ENCODE peak calls at places on chromosomes 16 and 17, in eight cellular contexts. One of them, this sample, is unnamed.

GRCh38 chr17:76562734-76563148 is 22.9 kb downstream of the PRCD start:
- DNase-seq in GM23338: no peak
- DNase-seq in transverse colon: no peak
- DNase-seq in GM12891: no peak
- DNase-seq in upper lobe of left lung: no peak
- DNase-seq in esophagus muscularis mucosa: no peak
- DNase-seq in breast epithelium: no peak
- DNase-seq in stomach: no peak
- DNase-seq in this sample: no peak

GRCh38 chr17:5631958-5632357 is 47.6 kb upstream of the NLRP1 start:
- DNase-seq in GM23338: peak
- DNase-seq in transverse colon: no peak
- DNase-seq in GM12891: no peak
- DNase-seq in upper lobe of left lung: no peak
- DNase-seq in esophagus muscularis mucosa: no peak
- DNase-seq in breast epithelium: no peak
- DNase-seq in stomach: no peak
- DNase-seq in this sample: no peak

GRCh38 chr17:71764507-71764906 is 356.3 kb upstream of the SOX9 start:
- DNase-seq in GM23338: peak
- DNase-seq in transverse colon: peak
- DNase-seq in GM12891: no peak
- DNase-seq in upper lobe of left lung: no peak
- DNase-seq in esophagus muscularis mucosa: no peak
- DNase-seq in breast epithelium: no peak
- DNase-seq in stomach: no peak
- DNase-seq in this sample: no peak

GRCh38 chr17:77382966-77383612 is 242.3 kb downstream of the SEC14L1 start:
- DNase-seq in GM23338: no peak
- DNase-seq in transverse colon: no peak
- DNase-seq in GM12891: no peak
- DNase-seq in upper lobe of left lung: no peak
- DNase-seq in esophagus muscularis mucosa: no peak
- DNase-seq in breast epithelium: no peak
- DNase-seq in stomach: no peak
- DNase-seq in this sample: no peak

GRCh38 chr16:2884041-2884451 is 1.0 kb downstream of the FLYWCH2 start:
- DNase-seq in GM23338: no peak
- DNase-seq in transverse colon: no peak
- DNase-seq in GM12891: no peak
- DNase-seq in upper lobe of left lung: no peak
- DNase-seq in esophagus muscularis mucosa: no peak
- DNase-seq in breast epithelium: no peak
- DNase-seq in stomach: no peak
- DNase-seq in this sample: no peak

GRCh38 chr17:69485901-69486643 is 71.6 kb downstream of the MAP2K6 start:
- DNase-seq in GM23338: no peak
- DNase-seq in transverse colon: no peak
- DNase-seq in GM12891: no peak
- DNase-seq in upper lobe of left lung: no peak
- DNase-seq in esophagus muscularis mucosa: no peak
- DNase-seq in breast epithelium: no peak
- DNase-seq in stomach: no peak
- DNase-seq in this sample: no peak

GRCh38 chr16:49600976-49601375 is 227.4 kb downstream of the C16orf78 start:
- DNase-seq in GM23338: no peak
- DNase-seq in transverse colon: no peak
- DNase-seq in GM12891: no peak
- DNase-seq in upper lobe of left lung: no peak
- DNase-seq in esophagus muscularis mucosa: no peak
- DNase-seq in breast epithelium: no peak
- DNase-seq in stomach: no peak
- DNase-seq in this sample: no peak

GRCh38 chr17:7403043-7403901 is 625 bp downstream of the TMEM256 start:
- DNase-seq in GM23338: peak
- DNase-seq in transverse colon: peak
- DNase-seq in GM12891: no peak
- DNase-seq in upper lobe of left lung: peak
- DNase-seq in esophagus muscularis mucosa: peak
- DNase-seq in breast epithelium: no peak
- DNase-seq in stomach: peak
- DNase-seq in this sample: no peak

GRCh38 chr17:63490858-63491400 is 14.1 kb downstream of the ACE start:
- DNase-seq in GM23338: no peak
- DNase-seq in transverse colon: no peak
- DNase-seq in GM12891: no peak
- DNase-seq in upper lobe of left lung: peak
- DNase-seq in esophagus muscularis mucosa: no peak
- DNase-seq in breast epithelium: no peak
- DNase-seq in stomach: no peak
- DNase-seq in this sample: no peak

GRCh38 chr16:24696699-24697098 is 32.8 kb upstream of the TNRC6A start:
- DNase-seq in GM23338: no peak
- DNase-seq in transverse colon: no peak
- DNase-seq in GM12891: no peak
- DNase-seq in upper lobe of left lung: no peak
- DNase-seq in esophagus muscularis mucosa: no peak
- DNase-seq in breast epithelium: no peak
- DNase-seq in stomach: no peak
- DNase-seq in this sample: no peak

GRCh38 chr16:24698314-24698713 is 31.1 kb upstream of the TNRC6A start:
- DNase-seq in GM23338: no peak
- DNase-seq in transverse colon: no peak
- DNase-seq in GM12891: no peak
- DNase-seq in upper lobe of left lung: no peak
- DNase-seq in esophagus muscularis mucosa: no peak
- DNase-seq in breast epithelium: no peak
- DNase-seq in stomach: no peak
- DNase-seq in this sample: no peak

GRCh38 chr16:24699151-24699723 is 30.2 kb upstream of the TNRC6A start:
- DNase-seq in GM23338: no peak
- DNase-seq in transverse colon: no peak
- DNase-seq in GM12891: no peak
- DNase-seq in upper lobe of left lung: no peak
- DNase-seq in esophagus muscularis mucosa: no peak
- DNase-seq in breast epithelium: no peak
- DNase-seq in stomach: no peak
- DNase-seq in this sample: no peak

GRCh38 chr16:24701521-24701951 is 27.9 kb upstream of the TNRC6A start:
- DNase-seq in GM23338: no peak
- DNase-seq in transverse colon: no peak
- DNase-seq in GM12891: no peak
- DNase-seq in upper lobe of left lung: no peak
- DNase-seq in esophagus muscularis mucosa: no peak
- DNase-seq in breast epithelium: no peak
- DNase-seq in stomach: no peak
- DNase-seq in this sample: no peak

DNA sequence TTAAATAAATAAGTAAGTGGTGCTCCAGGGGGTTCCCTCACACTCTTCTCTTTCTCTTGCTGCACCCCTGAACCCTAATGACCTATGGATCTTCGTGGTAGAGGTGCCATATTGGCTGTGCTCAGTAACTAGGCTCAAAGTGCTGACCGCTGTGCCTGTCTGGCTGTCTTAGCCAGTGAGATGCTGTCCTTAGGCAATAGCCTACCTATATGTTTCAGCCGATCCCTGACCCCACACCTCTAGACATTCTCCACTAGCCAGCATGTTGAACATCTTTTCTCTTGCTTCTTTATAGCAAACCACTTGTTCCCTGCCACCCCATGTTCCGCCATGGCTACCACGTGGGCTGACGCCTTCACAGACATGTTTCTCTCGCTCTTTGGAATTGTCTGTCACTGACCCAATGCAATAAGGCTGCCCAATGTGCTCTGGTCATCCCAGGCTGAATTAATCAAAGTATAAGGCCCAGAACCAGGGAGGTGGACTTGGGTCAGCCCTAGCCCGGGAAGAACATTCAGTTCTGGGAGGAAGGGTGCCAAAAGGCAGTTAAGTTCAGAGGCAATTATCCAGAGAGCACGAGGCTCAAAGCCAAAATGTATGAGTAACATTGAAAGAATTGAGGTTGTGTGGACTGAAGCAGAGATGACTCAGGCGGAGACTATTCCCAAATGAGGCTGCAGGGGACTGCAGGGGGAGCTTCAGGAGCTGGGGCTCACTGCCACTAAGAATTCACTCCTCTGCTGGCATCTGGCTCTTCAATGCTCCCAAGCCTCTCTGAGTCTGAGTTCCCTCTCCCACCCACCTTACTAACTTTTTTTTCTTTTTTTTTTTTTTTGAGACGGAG is 28.7 kb upstream of the TNRC6A start:
- DNase-seq in GM23338: peak
- DNase-seq in transverse colon: peak
- DNase-seq in GM12891: no peak
- DNase-seq in upper lobe of left lung: no peak
- DNase-seq in esophagus muscularis mucosa: peak
- DNase-seq in breast epithelium: peak
- DNase-seq in stomach: peak
- DNase-seq in this sample: no peak
- TF ChIP-seq POLR2AphosphoS5 in GM23338: no peak
- TF ChIP-seq POLR2AphosphoS5 in transverse colon: peak
- TF ChIP-seq POLR2AphosphoS5 in GM12891: no peak
- TF ChIP-seq POLR2AphosphoS5 in upper lobe of left lung: peak
- TF ChIP-seq POLR2AphosphoS5 in esophagus muscularis mucosa: peak
- TF ChIP-seq POLR2AphosphoS5 in breast epithelium: peak
- TF ChIP-seq POLR2AphosphoS5 in stomach: peak
- TF ChIP-seq POLR2AphosphoS5 in this sample: no peak

GRCh38 chr17:29176500-29177351 is 3.5 kb downstream of the MYO18A start:
- DNase-seq in GM23338: peak
- DNase-seq in transverse colon: peak
- DNase-seq in GM12891: peak
- DNase-seq in upper lobe of left lung: peak
- DNase-seq in esophagus muscularis mucosa: no peak
- DNase-seq in breast epithelium: no peak
- DNase-seq in stomach: peak
- DNase-seq in this sample: no peak
- TF ChIP-seq POLR2AphosphoS5 in GM23338: peak
- TF ChIP-seq POLR2AphosphoS5 in transverse colon: peak
- TF ChIP-seq POLR2AphosphoS5 in GM12891: peak
- TF ChIP-seq POLR2AphosphoS5 in upper lobe of left lung: peak
- TF ChIP-seq POLR2AphosphoS5 in esophagus muscularis mucosa: no peak
- TF ChIP-seq POLR2AphosphoS5 in breast epithelium: no peak
- TF ChIP-seq POLR2AphosphoS5 in stomach: peak
- TF ChIP-seq POLR2AphosphoS5 in this sample: no peak

GRCh38 chr17:15436399-15437369 is 30.7 kb downstream of the CDRT4 start:
- DNase-seq in GM23338: peak
- DNase-seq in transverse colon: peak
- DNase-seq in GM12891: no peak
- DNase-seq in upper lobe of left lung: no peak
- DNase-seq in esophagus muscularis mucosa: no peak
- DNase-seq in breast epithelium: no peak
- DNase-seq in stomach: peak
- DNase-seq in this sample: no peak
- TF ChIP-seq POLR2AphosphoS5 in GM23338: no peak
- TF ChIP-seq POLR2AphosphoS5 in transverse colon: no peak
- TF ChIP-seq POLR2AphosphoS5 in GM12891: no peak
- TF ChIP-seq POLR2AphosphoS5 in upper lobe of left lung: peak
- TF ChIP-seq POLR2AphosphoS5 in esophagus muscularis mucosa: peak
- TF ChIP-seq POLR2AphosphoS5 in breast epithelium: peak
- TF ChIP-seq POLR2AphosphoS5 in stomach: no peak
- TF ChIP-seq POLR2AphosphoS5 in this sample: no peak

DNA sequence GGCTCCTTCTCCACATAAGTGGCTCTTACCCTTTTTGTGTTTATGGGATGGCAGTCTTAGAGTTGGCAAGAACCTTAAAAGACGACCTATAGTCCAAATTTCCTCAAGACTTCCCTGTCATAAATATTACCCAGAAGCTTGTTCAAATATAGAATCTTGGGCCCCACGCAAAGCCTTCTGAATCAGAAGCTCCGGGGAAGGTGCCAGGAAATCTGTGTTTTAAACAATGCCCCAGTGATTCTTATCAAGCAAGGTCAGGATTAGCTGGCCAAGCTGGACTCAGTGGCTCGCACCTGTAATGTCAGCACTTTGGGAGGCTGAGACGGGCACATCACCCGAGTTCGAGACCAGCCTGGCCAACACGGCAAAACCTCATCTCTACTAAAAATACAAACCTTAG is 85.7 kb downstream of the TIMM22 start:
- DNase-seq in GM23338: no peak
- DNase-seq in transverse colon: no peak
- DNase-seq in GM12891: no peak
- DNase-seq in upper lobe of left lung: no peak
- DNase-seq in esophagus muscularis mucosa: no peak
- DNase-seq in breast epithelium: no peak
- DNase-seq in stomach: peak
- DNase-seq in this sample: no peak
- TF ChIP-seq POLR2AphosphoS5 in GM23338: no peak
- TF ChIP-seq POLR2AphosphoS5 in transverse colon: no peak
- TF ChIP-seq POLR2AphosphoS5 in GM12891: no peak
- TF ChIP-seq POLR2AphosphoS5 in upper lobe of left lung: no peak
- TF ChIP-seq POLR2AphosphoS5 in esophagus muscularis mucosa: no peak
- TF ChIP-seq POLR2AphosphoS5 in breast epithelium: no peak
- TF ChIP-seq POLR2AphosphoS5 in stomach: no peak
- TF ChIP-seq POLR2AphosphoS5 in this sample: no peak

DNA sequence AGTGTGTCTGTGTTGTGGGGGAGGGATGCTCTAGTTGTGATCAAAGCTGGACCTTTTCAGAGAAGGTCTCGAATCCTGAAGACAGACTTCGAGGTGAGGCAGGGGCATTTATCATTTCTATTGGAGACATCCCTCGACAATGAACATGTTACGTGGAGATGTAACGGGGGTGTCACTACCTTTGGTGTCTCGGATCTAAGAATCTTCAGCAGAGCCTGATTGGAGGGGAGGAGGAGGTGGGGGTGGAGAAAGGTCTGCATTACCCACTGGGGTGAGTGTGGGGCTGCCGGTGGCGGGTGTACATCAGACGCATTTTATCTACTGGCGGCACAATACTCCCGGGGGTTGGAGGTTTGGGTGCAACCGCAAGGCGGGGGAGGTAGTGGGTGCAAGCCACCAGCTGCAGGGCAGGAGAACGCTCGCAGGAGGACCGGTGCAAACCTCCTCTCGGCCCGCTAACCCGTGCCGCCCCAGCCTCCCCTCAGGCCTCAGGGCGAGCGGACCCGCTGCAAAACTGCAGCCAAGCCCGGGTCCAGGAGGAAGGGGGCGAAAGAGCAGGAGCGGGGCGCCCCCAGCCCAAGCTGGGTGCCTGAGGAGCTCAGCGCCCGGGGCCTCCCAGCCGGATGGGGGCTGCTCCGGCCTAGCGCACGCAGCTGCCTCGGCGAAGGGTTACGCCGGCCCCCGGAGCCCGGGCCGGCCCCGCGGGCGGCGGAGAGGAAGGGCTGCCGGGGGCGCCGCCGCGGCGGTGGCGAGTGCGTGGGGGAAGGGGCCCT is 735 bp downstream of the ZNF652 start:
- DNase-seq in GM23338: peak
- DNase-seq in transverse colon: peak
- DNase-seq in GM12891: peak
- DNase-seq in upper lobe of left lung: no peak
- DNase-seq in esophagus muscularis mucosa: no peak
- DNase-seq in breast epithelium: no peak
- DNase-seq in stomach: peak
- DNase-seq in this sample: no peak
- TF ChIP-seq POLR2AphosphoS5 in GM23338: peak
- TF ChIP-seq POLR2AphosphoS5 in transverse colon: peak
- TF ChIP-seq POLR2AphosphoS5 in GM12891: no peak
- TF ChIP-seq POLR2AphosphoS5 in upper lobe of left lung: no peak
- TF ChIP-seq POLR2AphosphoS5 in esophagus muscularis mucosa: no peak
- TF ChIP-seq POLR2AphosphoS5 in breast epithelium: no peak
- TF ChIP-seq POLR2AphosphoS5 in stomach: no peak
- TF ChIP-seq POLR2AphosphoS5 in this sample: peak

GRCh38 chr17:29608986-29609385 is 13.7 kb downstream of the CORO6 start:
- DNase-seq in GM23338: no peak
- DNase-seq in transverse colon: no peak
- DNase-seq in GM12891: no peak
- DNase-seq in upper lobe of left lung: no peak
- DNase-seq in esophagus muscularis mucosa: no peak
- DNase-seq in breast epithelium: no peak
- DNase-seq in stomach: no peak
- DNase-seq in this sample: no peak
- TF ChIP-seq POLR2AphosphoS5 in GM23338: no peak
- TF ChIP-seq POLR2AphosphoS5 in transverse colon: no peak
- TF ChIP-seq POLR2AphosphoS5 in GM12891: no peak
- TF ChIP-seq POLR2AphosphoS5 in upper lobe of left lung: no peak
- TF ChIP-seq POLR2AphosphoS5 in esophagus muscularis mucosa: no peak
- TF ChIP-seq POLR2AphosphoS5 in breast epithelium: no peak
- TF ChIP-seq POLR2AphosphoS5 in stomach: no peak
- TF ChIP-seq POLR2AphosphoS5 in this sample: no peak

This sample was measured in SK-N-MC.